ENCODE peak calls at places on chromosomes 2 and 18, in six cellular contexts. V, N, S, U, I and P are unnamed samples.

GRCh38 chr2:230068658-230069080 is at the start of gene SLC16A14:
- DNase-seq in N (peak; percentile 52), I (peak; percentile 58), V (peak; percentile 61), S (no peak), U (peak; percentile 63), P (peak; percentile 55)

GRCh38 chr2:237927135-237927534 is 39.7 kb upstream of the UBE2F start:
- DNase-seq in V (no peak), S (no peak), U (no peak), N (no peak), I (no peak), P (no peak)

GRCh38 chr18:43271593-43272432 is 5.5 kb downstream of the SYT4 start:
- DNase-seq in V (peak; percentile 64), S (no peak), I (peak; percentile 63), N (peak; percentile 61), U (peak; percentile 19), P (peak; percentile 26)

GRCh38 chr2:169776483-169776802 is 22.2 kb upstream of the SSB start:
- DNase-seq in U (no peak), V (peak; percentile 6), N (peak; percentile 21), S (no peak), I (peak; percentile 30), P (no peak)

GRCh38 chr2:216909541-216910175 is 49.8 kb upstream of the TNP1 start:
- DNase-seq in S (no peak), I (no peak), V (no peak), U (no peak), N (no peak), P (no peak)

GRCh38 chr18:35578481-35578880 is 3.1 kb upstream of the GALNT1 start:
- DNase-seq in U (no peak), S (no peak), V (no peak), I (no peak), N (peak; percentile 6), P (no peak)

GRCh38 chr2:157127249-157128012 is 130.1 kb upstream of the GALNT5 start:
- DNase-seq in S (no peak), I (no peak), U (no peak), N (no peak), V (no peak), P (no peak)

GRCh38 chr2:105521176-105521575 is 122.3 kb upstream of the FHL2 start:
- DNase-seq in N (peak; percentile 15), I (peak; percentile 47), S (no peak), V (peak; percentile 49), U (no peak), P (no peak)

GRCh38 chr2:75041791-75042231 is 83.4 kb downstream of the POLE4 start:
- DNase-seq in S (no peak), V (no peak), N (peak; percentile 5), I (peak; percentile 20), U (no peak), P (no peak)

GRCh38 chr2:10370895-10371294 is 68.2 kb downstream of the HPCAL1 start:
- DNase-seq in V (no peak), I (no peak), N (no peak), S (no peak), U (no peak), P (no peak)

GRCh38 chr2:182577816-182578215 is 138.2 kb upstream of the DNAJC10 start:
- DNase-seq in N (no peak), U (no peak), V (no peak), I (no peak), S (no peak), P (no peak)

GRCh38 chr2:234996467-234997270 is 44.9 kb downstream of the SH3BP4 start:
- DNase-seq in V (peak; percentile 83), S (no peak), U (no peak), I (peak; percentile 64), N (peak; percentile 79), P (no peak)

GRCh38 chr2:40284797-40285196 is 167.1 kb downstream of the SLC8A1 start:
- DNase-seq in V (no peak), U (no peak), S (no peak), I (no peak), N (peak; percentile 22), P (no peak)
- H3K27me3 ChIP-seq in V (no peaks in the 10 kb centered on the region), U (peaks cover 42% of the 10 kb centered on the region), S (no peaks in the 10 kb centered on the region), I (no peaks in the 10 kb centered on the region), N (no peaks in the 10 kb centered on the region), P (no peaks in the 10 kb centered on the region)

DNA sequence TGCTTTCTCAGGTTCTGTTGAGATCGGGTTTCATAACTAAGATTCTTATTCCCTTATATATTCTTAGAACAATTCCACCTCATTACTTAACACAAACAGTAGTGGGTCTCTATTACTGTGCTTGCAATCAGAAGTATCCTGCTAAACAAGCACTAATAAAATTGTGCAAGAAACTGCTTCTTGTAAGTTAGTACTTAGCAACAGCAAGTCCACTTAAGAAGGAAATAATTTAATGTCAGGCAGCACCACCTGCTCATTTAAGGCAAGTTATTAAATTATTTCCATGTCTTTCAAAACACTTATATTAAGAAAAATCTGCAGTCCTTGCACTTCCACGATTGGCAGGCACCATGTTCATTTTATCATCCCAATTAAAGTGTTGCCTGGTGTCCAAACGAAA is 67.8 kb downstream of the RBMS1 start:
- DNase-seq in V (peak; percentile 57), N (no peak), U (no peak), I (no peak), S (no peak), P (no peak)
- H3K4me2 ChIP-seq in V (no peak overlapping the region), N (peak overlapping the region; percentile 35), U (no peak overlapping the region), I (no peak overlapping the region), S (no peak overlapping the region), P (no peak overlapping the region)

GRCh38 chr2:28801726-28802125 is 8.9 kb upstream of the SPDYA start:
- DNase-seq in I (no peak), U (no peak), V (peak; percentile 40), N (peak; percentile 64), S (peak; percentile 41), P (peak; percentile 60)

DNA sequence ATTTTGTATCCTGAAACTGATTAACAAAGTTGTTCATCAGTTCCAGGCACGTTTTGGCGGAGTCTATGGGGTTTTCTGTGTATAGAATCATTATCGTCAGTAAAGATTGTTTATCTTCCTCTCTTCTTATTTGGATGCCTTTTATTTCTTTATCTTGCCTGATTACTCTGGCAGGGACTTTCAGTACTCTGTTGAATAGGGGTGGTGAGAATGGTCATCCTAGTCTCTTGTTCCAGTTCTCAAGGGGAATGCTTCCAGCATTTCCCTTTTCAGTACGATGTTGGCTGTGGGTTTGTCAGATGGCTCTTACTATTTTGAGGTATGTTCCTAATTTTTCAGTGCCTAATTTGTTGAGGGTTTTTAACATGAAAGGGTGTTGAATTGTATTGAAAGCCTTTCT is 14.0 kb upstream of the SPDYA start:
- DNase-seq in I (no peak), U (no peak), V (no peak), N (no peak), S (no peak), P (no peak)
- H3K36me3 ChIP-seq in I (peaks cover 11% of the 10 kb centered on the region), U (peaks cover 22% of the 10 kb centered on the region), V (peaks cover 93% of the 10 kb centered on the region), N (peaks cover 20% of the 10 kb centered on the region), S (peaks cover 8% of the 10 kb centered on the region), P (peaks cover 27% of the 10 kb centered on the region)

GRCh38 chr18:57439617-57439975 is 4.4 kb downstream of the ONECUT2 start:
- DNase-seq in V (no peak), N (no peak), S (no peak), I (no peak), U (no peak), P (no peak)
- H3K27me3 ChIP-seq in V (peaks cover 91% of the 10 kb centered on the region), N (peaks cover 84% of the 10 kb centered on the region), S (peaks cover 93% of the 10 kb centered on the region), I (peaks cover 85% of the 10 kb centered on the region), U (peaks cover under 1% of the 10 kb centered on the region), P (peaks cover 65% of the 10 kb centered on the region)

GRCh38 chr2:221447310-221447709 is 124.8 kb downstream of the EPHA4 start:
- DNase-seq in N (peak; percentile 41), V (peak; percentile 41), S (no peak), U (no peak), I (no peak), P (peak; percentile 22)

GRCh38 chr2:221449406-221449805 is 122.7 kb downstream of the EPHA4 start:
- DNase-seq in U (no peak), N (no peak), S (no peak), V (no peak), I (no peak), P (no peak)

GRCh38 chr2:221450280-221450679 is 121.8 kb downstream of the EPHA4 start:
- DNase-seq in U (no peak), S (no peak), V (no peak), N (no peak), I (no peak), P (no peak)

GRCh38 chr2:221448086-221448856 is 123.8 kb downstream of the EPHA4 start:
- DNase-seq in U (no peak), I (no peak), N (no peak), V (no peak), S (no peak), P (no peak)

DNA sequence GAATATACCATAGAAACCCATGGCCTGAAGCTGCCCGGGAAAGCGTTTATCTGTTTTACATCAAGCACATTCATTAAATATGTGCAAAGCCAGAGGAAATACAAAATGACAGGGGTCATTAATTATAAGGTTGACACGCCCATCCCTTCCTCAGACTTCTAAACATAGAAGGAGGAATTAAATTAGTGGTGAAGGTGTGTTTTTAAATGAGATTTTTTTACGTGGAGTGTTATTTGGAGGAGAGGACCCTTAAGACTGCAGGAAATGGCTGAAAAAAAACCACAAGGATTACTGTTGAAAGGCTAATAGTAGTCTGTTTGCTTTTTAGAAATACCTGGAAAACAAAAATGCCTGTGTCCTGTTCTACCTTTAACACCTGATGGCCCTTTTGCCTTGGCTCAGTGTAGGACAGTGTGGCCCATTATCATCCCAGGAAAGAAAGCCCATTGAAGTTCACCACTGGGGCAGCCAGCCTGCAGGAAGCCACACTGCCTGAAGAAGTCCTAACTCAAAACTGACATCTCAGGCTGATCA is 123.2 kb downstream of the EPHA4 start:
- DNase-seq in I (peak; percentile 21), S (no peak), N (no peak), V (no peak), U (no peak), P (no peak)
- H3K4me2 ChIP-seq in I (no peak overlapping the region), S (no peak overlapping the region), N (no peak overlapping the region), V (no peak overlapping the region), U (no peak overlapping the region), P (no peak overlapping the region)

GRCh38 chr2:127893033-127893432 is 7.3 kb upstream of the AMMECR1L start:
- DNase-seq in V (no peak), U (no peak), S (no peak), I (no peak), N (no peak), P (no peak)
- H3K36me3 ChIP-seq in V (no peaks in the 10 kb centered on the region), U (no peaks in the 10 kb centered on the region), S (no peaks in the 10 kb centered on the region), I (no peaks in the 10 kb centered on the region), N (no peaks in the 10 kb centered on the region), P (no peaks in the 10 kb centered on the region)

DNA sequence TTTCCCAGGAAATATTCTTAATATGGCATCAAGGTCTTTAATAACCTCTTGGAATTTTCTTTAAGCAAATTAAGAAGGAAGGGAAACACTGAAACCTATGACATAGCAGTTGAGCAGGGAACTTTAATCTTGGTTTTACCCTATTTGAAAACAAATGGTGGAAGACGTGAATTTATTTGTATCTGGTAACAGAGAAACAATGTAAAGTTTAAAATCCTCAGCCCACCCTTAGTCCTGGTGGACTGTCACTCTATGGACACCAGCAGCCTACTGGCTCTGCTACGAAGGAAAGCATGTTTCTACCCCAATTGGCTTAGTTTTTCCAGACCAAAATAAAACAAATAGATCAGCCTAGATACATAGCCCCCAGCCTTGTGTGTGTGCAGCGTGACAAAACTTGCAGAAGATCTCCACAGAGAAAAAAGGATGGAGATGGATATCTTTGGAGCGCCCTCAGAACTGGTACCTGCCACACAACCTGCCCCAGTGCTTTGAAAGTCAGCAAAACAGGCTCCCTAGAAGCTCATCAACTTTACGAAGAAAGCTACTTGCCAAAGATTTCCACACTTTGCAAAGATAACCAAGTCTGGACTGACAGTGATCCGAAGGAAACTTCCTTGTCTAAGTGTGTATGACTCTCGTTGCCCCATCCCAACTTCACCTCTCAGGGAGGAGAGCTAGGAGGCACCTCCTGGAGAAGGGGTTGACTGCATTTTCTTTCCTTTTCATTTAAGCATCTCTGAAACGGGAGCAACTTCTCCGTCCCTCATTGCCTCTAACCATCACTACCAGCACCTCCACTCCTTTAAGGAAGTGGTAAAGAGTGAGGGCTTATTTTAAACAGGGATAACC is 7.3 kb downstream of the ZEB2 start:
- DNase-seq in U (no peak), V (no peak), I (peak; percentile 34), N (no peak), S (no peak), P (no peak)
- H3K27me3 ChIP-seq in U (peaks cover 40% of the 10 kb centered on the region), V (no peaks in the 10 kb centered on the region), I (no peaks in the 10 kb centered on the region), N (no peaks in the 10 kb centered on the region), S (peaks cover 94% of the 10 kb centered on the region), P (peaks cover 42% of the 10 kb centered on the region)